ENCODE peak calls at places on chromosome 3, in nine cellular contexts. X, G, H, L, V, R, D, O and Q are unnamed samples.

GRCh38 chr3:138049157-138049919 is 39.4 kb downstream of the CLDN18 start:
- DNase-seq in X (no peak), D (no peak), L (no peak), R (no peak), H (no peak), O (no peak), V (peak; percentile 70), G (no peak), Q (no peak)

GRCh38 chr3:188197388-188197847 is 43.5 kb downstream of the LPP start:
- DNase-seq in V (no peak), D (peak; percentile 46), X (no peak), G (no peak), R (no peak), H (no peak), L (no peak), O (no peak), Q (no peak)

GRCh38 chr3:56131976-56132590 is 336.2 kb downstream of the ERC2 start:
- DNase-seq in G (peak; percentile 17), O (no peak), L (no peak), R (peak; percentile 64), D (no peak), X (no peak), V (peak; percentile 80), H (peak; percentile 69), Q (no peak)

GRCh38 chr3:32238027-32238815 is at the start of gene CMTM8:
- DNase-seq in L (peak; percentile 60), V (no peak), X (no peak), D (no peak), G (peak; percentile 19), R (peak; percentile 63), O (peak; percentile 82), H (no peak), Q (no peak)

GRCh38 chr3:90091557-90091956 is 984.1 kb downstream of the EPHA3 start:
- DNase-seq in D (no peak), H (peak; percentile 72), V (no peak), O (no peak), L (no peak), X (no peak), R (no peak), G (no peak), Q (no peak)

GRCh38 chr3:141294848-141295247 is 63.2 kb downstream of the PXYLP1 start:
- DNase-seq in L (no peak), H (no peak), O (no peak), V (no peak), R (no peak), D (no peak), X (no peak), G (no peak), Q (no peak)

GRCh38 chr3:122100591-122101491 is 45.7 kb downstream of the CD86 start:
- DNase-seq in G (no peak), X (no peak), H (no peak), L (no peak), V (no peak), D (no peak), R (no peak), O (no peak), Q (no peak)

GRCh38 chr3:65039754-65040210 is 352.0 kb upstream of the ADAMTS9 start:
- DNase-seq in H (no peak), G (peak; percentile 16), L (no peak), V (no peak), X (no peak), O (no peak), D (no peak), R (no peak), Q (no peak)

GRCh38 chr3:196867155-196867506 is 589 bp upstream of the SENP5 start:
- DNase-seq in O (no peak), G (no peak), L (no peak), V (no peak), R (no peak), D (no peak), H (no peak), X (no peak), Q (no peak)

GRCh38 chr3:4508048-4508981 is 15.2 kb downstream of the ITPR1 start:
- DNase-seq in V (no peak), X (no peak), G (no peak), D (no peak), H (no peak), R (no peak), O (no peak), L (no peak), Q (no peak)

GRCh38 chr3:155647196-155647595 is 97.7 kb downstream of the PLCH1 start:
- DNase-seq in H (no peak), L (no peak), O (no peak), V (no peak), D (no peak), X (no peak), G (no peak), R (no peak), Q (no peak)

GRCh38 chr3:48129921-48130320 is 58.3 kb downstream of the CDC25A start:
- DNase-seq in D (no peak), L (no peak), G (no peak), V (peak; percentile 39), O (no peak), R (no peak), X (no peak), H (no peak), Q (no peak)

GRCh38 chr3:101801174-101801573 is 22.2 kb downstream of the NXPE3 start:
- DNase-seq in V (no peak), L (no peak), O (no peak), R (no peak), D (no peak), X (no peak), H (no peak), G (no peak), Q (no peak)

GRCh38 chr3:156633335-156633734 is 41.1 kb upstream of the TIPARP start:
- DNase-seq in R (peak; percentile 77), L (no peak), G (peak; percentile 60), X (no peak), O (peak; percentile 82), D (no peak), V (peak; percentile 52), H (no peak), Q (no peak)

GRCh38 chr3:155356594-155357370 is 63.3 kb upstream of the STRIT1 start:
- DNase-seq in R (no peak), O (no peak), X (no peak), H (no peak), L (no peak), G (no peak), D (no peak), V (no peak), Q (no peak)

GRCh38 chr3:41148901-41149300 is 50.4 kb upstream of the CTNNB1 start:
- DNase-seq in G (no peak), D (no peak), X (no peak), R (no peak), V (no peak), H (no peak), L (no peak), O (no peak), Q (no peak)

GRCh38 chr3:37542286-37542685 is 319.4 kb upstream of the CTDSPL start:
- DNase-seq in G (no peak), D (no peak), L (no peak), O (no peak), X (no peak), V (no peak), H (no peak), R (no peak), Q (no peak)

GRCh38 chr3:106333911-106334618 is 465.3 kb upstream of the CBLB start:
- DNase-seq in R (no peak), X (no peak), D (no peak), L (no peak), H (no peak), O (no peak), V (peak; percentile 38), G (no peak), Q (no peak)

GRCh38 chr3:188310270-188310710 is 156.3 kb downstream of the LPP start:
- DNase-seq in L (no peak), H (no peak), O (no peak), V (no peak), G (no peak), R (no peak), D (no peak), X (no peak), Q (no peak)

GRCh38 chr3:85740561-85740960 is 781.8 kb downstream of the CADM2 start:
- DNase-seq in V (no peak), R (no peak), L (no peak), D (no peak), X (no peak), G (no peak), H (no peak), O (no peak), Q (no peak)

GRCh38 chr3:177382944-177383343 is 185.7 kb upstream of the TBL1XR1 start:
- DNase-seq in G (no peak), H (no peak), D (peak; percentile 39), X (no peak), O (no peak), L (no peak), V (no peak), R (no peak), Q (no peak)
- H3K4me3 ChIP-seq in G (no peak overlapping the region), H (no peak overlapping the region), D (no peak overlapping the region), X (no peak overlapping the region), O (no peak overlapping the region), L (no peak overlapping the region), V (no peak overlapping the region), R (no peak overlapping the region), Q (no peak overlapping the region)

DNA sequence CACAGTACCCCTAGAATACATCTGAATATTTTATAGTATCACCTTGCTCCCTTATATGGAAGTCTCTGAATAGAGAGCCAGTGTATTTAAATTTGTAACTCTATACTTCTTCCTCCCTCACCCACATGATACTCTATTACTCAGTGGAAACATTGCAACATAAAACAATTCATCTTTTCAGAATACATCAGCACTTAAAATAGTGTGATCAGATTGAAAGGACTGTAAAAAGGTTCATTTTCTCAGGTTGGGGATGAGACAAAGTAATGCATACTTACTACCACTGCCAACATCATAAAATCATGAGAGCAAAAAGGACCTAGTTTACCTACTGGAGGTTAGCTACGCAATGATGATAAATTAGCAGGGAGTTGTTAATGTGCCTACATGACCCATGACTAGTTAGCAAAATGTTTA is 13.8 kb upstream of the THRB start:
- DNase-seq in H (no peak), O (no peak), V (no peak), X (no peak), L (no peak), G (no peak), R (no peak), D (no peak), Q (no peak)
- H3K4me3 ChIP-seq in H (no peak overlapping the region), O (no peak overlapping the region), V (no peak overlapping the region), X (no peak overlapping the region), L (no peak overlapping the region), G (no peak overlapping the region), R (no peak overlapping the region), D (no peak overlapping the region), Q (no peak overlapping the region)

GRCh38 chr3:114408763-114409162 is 114.9 kb downstream of the TIGIT start:
- DNase-seq in O (no peak), D (no peak), L (peak; percentile 21), V (no peak), R (no peak), X (no peak), G (no peak), H (no peak), Q (no peak)
- H3K4me3 ChIP-seq in O (no peak overlapping the region), D (no peak overlapping the region), L (no peak overlapping the region), V (no peak overlapping the region), R (no peak overlapping the region), X (no peak overlapping the region), G (no peak overlapping the region), H (no peak overlapping the region), Q (no peak overlapping the region)

DNA sequence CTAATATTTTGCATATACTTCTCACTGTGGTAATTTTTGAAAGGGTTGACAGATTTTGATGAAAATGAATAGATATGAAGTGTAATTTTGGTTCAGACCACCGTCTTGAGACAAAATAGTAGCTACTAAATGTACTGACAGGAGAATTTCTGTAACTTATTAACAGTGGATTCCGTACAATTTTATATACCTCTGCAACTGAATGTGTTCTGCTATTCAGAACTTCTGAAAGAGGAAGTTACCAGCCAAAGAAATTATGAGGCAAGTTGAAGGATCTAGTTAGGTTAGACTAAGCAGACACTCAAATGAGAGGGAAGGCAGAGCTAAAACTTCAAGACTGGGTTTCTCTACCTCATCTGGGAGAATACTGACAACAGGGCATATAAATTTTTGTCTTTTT is 29.4 kb downstream of the GAP43 start:
- DNase-seq in V (no peak), L (no peak), X (no peak), G (no peak), H (no peak), D (no peak), R (no peak), O (no peak), Q (no peak)
- H3K4me3 ChIP-seq in V (no peak overlapping the region), L (no peak overlapping the region), X (no peak overlapping the region), G (no peak overlapping the region), H (no peak overlapping the region), D (no peak overlapping the region), R (no peak overlapping the region), O (no peak overlapping the region), Q (no peak overlapping the region)